ENCODE peak calls at places on chromosomes 12 and 14, in nine cellular contexts. One of them, this sample, is unnamed.

GRCh38 chr12:119704065-119704747 is 36.3 kb downstream of the PRKAB1 start:
- DNase-seq in HFFc6: peak
- DNase-seq in mucosa of gallbladder: no peak
- DNase-seq in WERI-Rb-1: no peak
- DNase-seq in ovary: no peak
- DNase-seq in activated T-cell treated with anti-CD3 and anti-CD28 coated beads for 24 hours: no peak
- DNase-seq in esophagus squamous epithelium: no peak
- DNase-seq in fibroblast of mammary gland: peak
- DNase-seq in HepG2: no peak
- DNase-seq in this sample: no peak

GRCh38 chr14:88463318-88463717 is 77.9 kb downstream of the SPATA7 start:
- DNase-seq in HFFc6: peak
- DNase-seq in mucosa of gallbladder: no peak
- DNase-seq in WERI-Rb-1: peak
- DNase-seq in ovary: no peak
- DNase-seq in activated T-cell treated with anti-CD3 and anti-CD28 coated beads for 24 hours: no peak
- DNase-seq in esophagus squamous epithelium: no peak
- DNase-seq in fibroblast of mammary gland: peak
- DNase-seq in HepG2: peak
- DNase-seq in this sample: peak

GRCh38 chr12:49129332-49130150 is 1.7 kb downstream of the TUBA1B start:
- DNase-seq in HFFc6: no peak
- DNase-seq in mucosa of gallbladder: no peak
- DNase-seq in WERI-Rb-1: no peak
- DNase-seq in ovary: peak
- DNase-seq in activated T-cell treated with anti-CD3 and anti-CD28 coated beads for 24 hours: no peak
- DNase-seq in esophagus squamous epithelium: no peak
- DNase-seq in fibroblast of mammary gland: no peak
- DNase-seq in HepG2: no peak
- DNase-seq in this sample: no peak

GRCh38 chr12:3529281-3529680 is 38.3 kb downstream of the PRMT8 start:
- DNase-seq in HFFc6: no peak
- DNase-seq in mucosa of gallbladder: no peak
- DNase-seq in WERI-Rb-1: no peak
- DNase-seq in ovary: no peak
- DNase-seq in activated T-cell treated with anti-CD3 and anti-CD28 coated beads for 24 hours: no peak
- DNase-seq in esophagus squamous epithelium: no peak
- DNase-seq in fibroblast of mammary gland: no peak
- DNase-seq in HepG2: no peak
- DNase-seq in this sample: no peak

GRCh38 chr12:101607894-101608293 is 13.1 kb downstream of the MYBPC1 start:
- DNase-seq in HFFc6: no peak
- DNase-seq in mucosa of gallbladder: no peak
- DNase-seq in WERI-Rb-1: no peak
- DNase-seq in ovary: no peak
- DNase-seq in activated T-cell treated with anti-CD3 and anti-CD28 coated beads for 24 hours: no peak
- DNase-seq in esophagus squamous epithelium: no peak
- DNase-seq in fibroblast of mammary gland: no peak
- DNase-seq in HepG2: peak
- DNase-seq in this sample: no peak

GRCh38 chr12:86312258-86312657 is 56.1 kb upstream of the MGAT4C start:
- DNase-seq in HFFc6: no peak
- DNase-seq in mucosa of gallbladder: no peak
- DNase-seq in WERI-Rb-1: no peak
- DNase-seq in ovary: no peak
- DNase-seq in activated T-cell treated with anti-CD3 and anti-CD28 coated beads for 24 hours: no peak
- DNase-seq in esophagus squamous epithelium: no peak
- DNase-seq in fibroblast of mammary gland: no peak
- DNase-seq in HepG2: no peak
- DNase-seq in this sample: no peak

GRCh38 chr14:93042968-93043940 is 72.5 kb downstream of the ITPK1 start:
- DNase-seq in HFFc6: peak
- DNase-seq in mucosa of gallbladder: peak
- DNase-seq in WERI-Rb-1: peak
- DNase-seq in ovary: no peak
- DNase-seq in activated T-cell treated with anti-CD3 and anti-CD28 coated beads for 24 hours: no peak
- DNase-seq in esophagus squamous epithelium: no peak
- DNase-seq in fibroblast of mammary gland: peak
- DNase-seq in HepG2: peak
- DNase-seq in this sample: peak

GRCh38 chr12:130581782-130582181 is 134.3 kb downstream of the RIMBP2 start:
- DNase-seq in HFFc6: no peak
- DNase-seq in mucosa of gallbladder: no peak
- DNase-seq in WERI-Rb-1: no peak
- DNase-seq in ovary: no peak
- DNase-seq in activated T-cell treated with anti-CD3 and anti-CD28 coated beads for 24 hours: no peak
- DNase-seq in esophagus squamous epithelium: no peak
- DNase-seq in fibroblast of mammary gland: no peak
- DNase-seq in HepG2: no peak
- DNase-seq in this sample: no peak

GRCh38 chr12:121175383-121176119 is 34.4 kb upstream of the P2RX4 start:
- DNase-seq in HFFc6: no peak
- DNase-seq in mucosa of gallbladder: no peak
- DNase-seq in WERI-Rb-1: no peak
- DNase-seq in ovary: peak
- DNase-seq in activated T-cell treated with anti-CD3 and anti-CD28 coated beads for 24 hours: no peak
- DNase-seq in esophagus squamous epithelium: no peak
- DNase-seq in fibroblast of mammary gland: peak
- DNase-seq in HepG2: no peak
- DNase-seq in this sample: no peak

GRCh38 chr12:11564984-11565651 is 84.4 kb upstream of the ETV6 start:
- DNase-seq in HFFc6: no peak
- DNase-seq in mucosa of gallbladder: no peak
- DNase-seq in WERI-Rb-1: no peak
- DNase-seq in ovary: no peak
- DNase-seq in activated T-cell treated with anti-CD3 and anti-CD28 coated beads for 24 hours: no peak
- DNase-seq in esophagus squamous epithelium: no peak
- DNase-seq in fibroblast of mammary gland: no peak
- DNase-seq in HepG2: no peak
- DNase-seq in this sample: no peak

GRCh38 chr12:78703820-78704525 is 160.6 kb upstream of the SYT1 start:
- DNase-seq in HFFc6: peak
- DNase-seq in mucosa of gallbladder: no peak
- DNase-seq in WERI-Rb-1: no peak
- DNase-seq in ovary: no peak
- DNase-seq in activated T-cell treated with anti-CD3 and anti-CD28 coated beads for 24 hours: no peak
- DNase-seq in esophagus squamous epithelium: no peak
- DNase-seq in fibroblast of mammary gland: peak
- DNase-seq in HepG2: no peak
- DNase-seq in this sample: peak

GRCh38 chr12:4825139-4825858 is 84.4 kb upstream of the KCNA1 start:
- DNase-seq in HFFc6: no peak
- DNase-seq in mucosa of gallbladder: no peak
- DNase-seq in WERI-Rb-1: no peak
- DNase-seq in ovary: no peak
- DNase-seq in activated T-cell treated with anti-CD3 and anti-CD28 coated beads for 24 hours: no peak
- DNase-seq in esophagus squamous epithelium: no peak
- DNase-seq in fibroblast of mammary gland: no peak
- DNase-seq in HepG2: no peak
- DNase-seq in this sample: no peak

GRCh38 chr12:6469092-6469491 is 1.4 kb downstream of the VAMP1 start:
- DNase-seq in HFFc6: no peak
- DNase-seq in mucosa of gallbladder: no peak
- DNase-seq in WERI-Rb-1: no peak
- DNase-seq in ovary: no peak
- DNase-seq in activated T-cell treated with anti-CD3 and anti-CD28 coated beads for 24 hours: no peak
- DNase-seq in esophagus squamous epithelium: no peak
- DNase-seq in fibroblast of mammary gland: no peak
- DNase-seq in HepG2: no peak
- DNase-seq in this sample: no peak

GRCh38 chr14:99055816-99056215 is 216.2 kb downstream of the BCL11B start:
- DNase-seq in HFFc6: no peak
- DNase-seq in mucosa of gallbladder: no peak
- DNase-seq in WERI-Rb-1: no peak
- DNase-seq in ovary: no peak
- DNase-seq in activated T-cell treated with anti-CD3 and anti-CD28 coated beads for 24 hours: peak
- DNase-seq in esophagus squamous epithelium: no peak
- DNase-seq in fibroblast of mammary gland: no peak
- DNase-seq in HepG2: no peak
- DNase-seq in this sample: no peak

GRCh38 chr12:103505371-103506236 is 9.8 kb upstream of the C12orf42 start:
- DNase-seq in HFFc6: no peak
- DNase-seq in mucosa of gallbladder: no peak
- DNase-seq in WERI-Rb-1: no peak
- DNase-seq in ovary: no peak
- DNase-seq in activated T-cell treated with anti-CD3 and anti-CD28 coated beads for 24 hours: peak
- DNase-seq in esophagus squamous epithelium: no peak
- DNase-seq in fibroblast of mammary gland: no peak
- DNase-seq in HepG2: no peak
- DNase-seq in this sample: no peak

GRCh38 chr12:47808574-47809380 is 10.9 kb downstream of the HDAC7 start:
- DNase-seq in HFFc6: peak
- DNase-seq in mucosa of gallbladder: no peak
- DNase-seq in WERI-Rb-1: no peak
- DNase-seq in ovary: no peak
- DNase-seq in activated T-cell treated with anti-CD3 and anti-CD28 coated beads for 24 hours: no peak
- DNase-seq in esophagus squamous epithelium: no peak
- DNase-seq in fibroblast of mammary gland: peak
- DNase-seq in HepG2: no peak
- DNase-seq in this sample: peak

GRCh38 chr12:30003321-30003720 is 219.6 kb upstream of the TMTC1 start:
- DNase-seq in HFFc6: no peak
- DNase-seq in mucosa of gallbladder: no peak
- DNase-seq in WERI-Rb-1: no peak
- DNase-seq in ovary: no peak
- DNase-seq in activated T-cell treated with anti-CD3 and anti-CD28 coated beads for 24 hours: no peak
- DNase-seq in esophagus squamous epithelium: no peak
- DNase-seq in fibroblast of mammary gland: no peak
- DNase-seq in HepG2: no peak
- DNase-seq in this sample: no peak

GRCh38 chr12:6607751-6608591 is 792 bp upstream of the CHD4 start:
- DNase-seq in HFFc6: peak
- DNase-seq in mucosa of gallbladder: peak
- DNase-seq in WERI-Rb-1: peak
- DNase-seq in ovary: peak
- DNase-seq in activated T-cell treated with anti-CD3 and anti-CD28 coated beads for 24 hours: peak
- DNase-seq in esophagus squamous epithelium: no peak
- DNase-seq in fibroblast of mammary gland: peak
- DNase-seq in HepG2: peak
- DNase-seq in this sample: peak

GRCh38 chr14:59771577-59771976 is 99.0 kb downstream of the RTN1 start:
- DNase-seq in HFFc6: no peak
- DNase-seq in mucosa of gallbladder: no peak
- DNase-seq in WERI-Rb-1: no peak
- DNase-seq in ovary: no peak
- DNase-seq in activated T-cell treated with anti-CD3 and anti-CD28 coated beads for 24 hours: no peak
- DNase-seq in esophagus squamous epithelium: no peak
- DNase-seq in fibroblast of mammary gland: peak
- DNase-seq in HepG2: no peak
- DNase-seq in this sample: no peak

GRCh38 chr12:80829767-80830166 is 108.0 kb downstream of the LIN7A start:
- DNase-seq in HFFc6: peak
- DNase-seq in mucosa of gallbladder: no peak
- DNase-seq in WERI-Rb-1: no peak
- DNase-seq in ovary: no peak
- DNase-seq in activated T-cell treated with anti-CD3 and anti-CD28 coated beads for 24 hours: no peak
- DNase-seq in esophagus squamous epithelium: no peak
- DNase-seq in fibroblast of mammary gland: no peak
- DNase-seq in HepG2: no peak
- DNase-seq in this sample: no peak

GRCh38 chr12:7497661-7498060 is 5.9 kb downstream of the CD163 start:
- DNase-seq in HFFc6: peak
- DNase-seq in mucosa of gallbladder: no peak
- DNase-seq in WERI-Rb-1: no peak
- DNase-seq in ovary: no peak
- DNase-seq in activated T-cell treated with anti-CD3 and anti-CD28 coated beads for 24 hours: no peak
- DNase-seq in esophagus squamous epithelium: no peak
- DNase-seq in fibroblast of mammary gland: peak
- DNase-seq in HepG2: no peak
- DNase-seq in this sample: no peak

GRCh38 chr14:22391908-22392307 is 197.1 kb downstream of the DAD1 start:
- DNase-seq in HFFc6: peak
- DNase-seq in mucosa of gallbladder: peak
- DNase-seq in WERI-Rb-1: peak
- DNase-seq in ovary: peak
- DNase-seq in activated T-cell treated with anti-CD3 and anti-CD28 coated beads for 24 hours: no peak
- DNase-seq in esophagus squamous epithelium: no peak
- DNase-seq in fibroblast of mammary gland: peak
- DNase-seq in HepG2: peak
- DNase-seq in this sample: peak

GRCh38 chr12:124921200-124922008 is 7.0 kb upstream of the UBC start:
- DNase-seq in HFFc6: peak
- DNase-seq in mucosa of gallbladder: no peak
- DNase-seq in WERI-Rb-1: peak
- DNase-seq in ovary: peak
- DNase-seq in activated T-cell treated with anti-CD3 and anti-CD28 coated beads for 24 hours: peak
- DNase-seq in esophagus squamous epithelium: no peak
- DNase-seq in fibroblast of mammary gland: peak
- DNase-seq in HepG2: peak
- DNase-seq in this sample: peak

GRCh38 chr12:6963016-6963731 is 7.3 kb downstream of the PHB2 start:
- DNase-seq in HFFc6: no peak
- DNase-seq in mucosa of gallbladder: peak
- DNase-seq in WERI-Rb-1: no peak
- DNase-seq in ovary: peak
- DNase-seq in activated T-cell treated with anti-CD3 and anti-CD28 coated beads for 24 hours: no peak
- DNase-seq in esophagus squamous epithelium: no peak
- DNase-seq in fibroblast of mammary gland: no peak
- DNase-seq in HepG2: no peak
- DNase-seq in this sample: peak

GRCh38 chr12:7293670-7294069 is 10.2 kb upstream of the ACSM4 start:
- DNase-seq in HFFc6: no peak
- DNase-seq in mucosa of gallbladder: no peak
- DNase-seq in WERI-Rb-1: no peak
- DNase-seq in ovary: no peak
- DNase-seq in activated T-cell treated with anti-CD3 and anti-CD28 coated beads for 24 hours: no peak
- DNase-seq in esophagus squamous epithelium: no peak
- DNase-seq in fibroblast of mammary gland: no peak
- DNase-seq in HepG2: no peak
- DNase-seq in this sample: peak

GRCh38 chr12:46455648-46456352 is 83.2 kb upstream of the SLC38A2 start:
- DNase-seq in HFFc6: no peak
- DNase-seq in mucosa of gallbladder: no peak
- DNase-seq in WERI-Rb-1: no peak
- DNase-seq in ovary: no peak
- DNase-seq in activated T-cell treated with anti-CD3 and anti-CD28 coated beads for 24 hours: no peak
- DNase-seq in esophagus squamous epithelium: no peak
- DNase-seq in fibroblast of mammary gland: no peak
- DNase-seq in HepG2: peak
- DNase-seq in this sample: no peak

GRCh38 chr12:22101749-22102243 is 55.8 kb downstream of the CMAS start:
- DNase-seq in HFFc6: peak
- DNase-seq in mucosa of gallbladder: no peak
- DNase-seq in WERI-Rb-1: no peak
- DNase-seq in ovary: no peak
- DNase-seq in activated T-cell treated with anti-CD3 and anti-CD28 coated beads for 24 hours: no peak
- DNase-seq in esophagus squamous epithelium: no peak
- DNase-seq in fibroblast of mammary gland: peak
- DNase-seq in HepG2: no peak
- DNase-seq in this sample: no peak

GRCh38 chr12:79997115-79997805 is 62.4 kb upstream of the PPP1R12A start:
- DNase-seq in HFFc6: no peak
- DNase-seq in mucosa of gallbladder: no peak
- DNase-seq in WERI-Rb-1: no peak
- DNase-seq in ovary: no peak
- DNase-seq in activated T-cell treated with anti-CD3 and anti-CD28 coated beads for 24 hours: no peak
- DNase-seq in esophagus squamous epithelium: no peak
- DNase-seq in fibroblast of mammary gland: peak
- DNase-seq in HepG2: no peak
- DNase-seq in this sample: no peak

GRCh38 chr12:19223018-19223417 is 93.5 kb downstream of the PLEKHA5 start:
- DNase-seq in HFFc6: no peak
- DNase-seq in mucosa of gallbladder: no peak
- DNase-seq in WERI-Rb-1: no peak
- DNase-seq in ovary: no peak
- DNase-seq in activated T-cell treated with anti-CD3 and anti-CD28 coated beads for 24 hours: no peak
- DNase-seq in esophagus squamous epithelium: no peak
- DNase-seq in fibroblast of mammary gland: peak
- DNase-seq in HepG2: no peak
- DNase-seq in this sample: no peak

GRCh38 chr12:2179953-2180736 is 127.4 kb downstream of the CACNA1C start:
- DNase-seq in HFFc6: peak
- DNase-seq in mucosa of gallbladder: peak
- DNase-seq in WERI-Rb-1: no peak
- DNase-seq in ovary: peak
- DNase-seq in activated T-cell treated with anti-CD3 and anti-CD28 coated beads for 24 hours: no peak
- DNase-seq in esophagus squamous epithelium: no peak
- DNase-seq in fibroblast of mammary gland: peak
- DNase-seq in HepG2: no peak
- DNase-seq in this sample: no peak

GRCh38 chr14:68297871-68298468 is 478.4 kb downstream of the RAD51B start:
- DNase-seq in HFFc6: peak
- DNase-seq in mucosa of gallbladder: no peak
- DNase-seq in WERI-Rb-1: no peak
- DNase-seq in ovary: no peak
- DNase-seq in activated T-cell treated with anti-CD3 and anti-CD28 coated beads for 24 hours: no peak
- DNase-seq in esophagus squamous epithelium: no peak
- DNase-seq in fibroblast of mammary gland: peak
- DNase-seq in HepG2: peak
- DNase-seq in this sample: peak